ENCODE peak calls at places on chromosome 13, in nine cellular contexts. W is keratinocyte; E is body of pancreas; R is endothelial cell of umbilical vein; N is left lung; X is neuronal stem cell; H is CD8-positive, alpha-beta T cell; K is esophagus squamous epithelium; M is adrenal gland. F is an unnamed sample. For H3K36me3, the result is how much of the 10 kb centered on the place peaks cover.

GRCh38 chr13:49810825-49811526 is 18.5 kb upstream of the KPNA3 start:
- DNase-seq in M (peak), K (no peak), R (no peak), H (no peak), X (no peak), E (no peak), N (no peak), W (no peak), F (no peak)

GRCh38 chr13:46728777-46729176 is 68.2 kb downstream of the ESD start:
- DNase-seq in K (no peak), R (no peak), W (no peak), E (no peak), M (no peak), N (no peak), X (no peak), H (no peak), F (no peak)

GRCh38 chr13:30377312-30377685 is 45.0 kb upstream of the UBE2L5 start:
- DNase-seq in N (no peak), X (no peak), M (no peak), H (no peak), R (no peak), W (no peak), E (no peak), K (no peak), F (no peak)

GRCh38 chr13:77528834-77529500 is 6.5 kb upstream of the SCEL start:
- DNase-seq in W (no peak), M (peak), K (no peak), R (no peak), E (no peak), N (no peak), X (no peak), H (no peak), F (no peak)

GRCh38 chr13:70386919-70387318 is 278.7 kb upstream of the KLHL1 start:
- DNase-seq in N (no peak), M (no peak), K (no peak), H (no peak), E (no peak), R (no peak), X (no peak), W (no peak), F (no peak)

GRCh38 chr13:109611912-109612691 is 174.3 kb downstream of the IRS2 start:
- DNase-seq in R (no peak), X (no peak), K (no peak), M (no peak), H (no peak), W (no peak), N (no peak), E (no peak), F (no peak)

GRCh38 chr13:100128373-100128772 is 39.5 kb downstream of the PCCA start:
- DNase-seq in W (no peak), N (no peak), K (no peak), M (no peak), R (no peak), E (no peak), X (no peak), H (no peak), F (no peak)

GRCh38 chr13:32017449-32017848 is 14.1 kb upstream of the FRY start:
- DNase-seq in M (no peak), K (no peak), X (no peak), R (no peak), N (no peak), H (no peak), W (no peak), E (no peak), F (no peak)

GRCh38 chr13:32225494-32225931 is 89.7 kb downstream of the ZAR1L start:
- DNase-seq in W (no peak), R (no peak), N (no peak), M (no peak), H (no peak), K (no peak), E (no peak), X (no peak), F (peak)

GRCh38 chr13:100523994-100524393 is 64.6 kb downstream of the GGACT start:
- DNase-seq in W (no peak), R (no peak), K (no peak), H (no peak), X (no peak), M (no peak), N (no peak), E (no peak), F (no peak)

GRCh38 chr13:99916366-99917103 is 55.0 kb downstream of the ZIC5 start:
- DNase-seq in K (no peak), E (peak), W (no peak), N (no peak), M (no peak), H (no peak), X (no peak), R (peak), F (no peak)

GRCh38 chr13:100506154-100506553 is 82.4 kb downstream of the GGACT start:
- DNase-seq in N (no peak), W (no peak), R (no peak), M (no peak), H (no peak), E (no peak), K (no peak), X (no peak), F (no peak)

GRCh38 chr13:59444210-59444857 is 719.4 kb downstream of the DIAPH3 start:
- DNase-seq in X (no peak), K (no peak), M (no peak), H (no peak), R (no peak), W (no peak), N (no peak), E (no peak), F (no peak)

GRCh38 chr13:79469608-79470007 is 11.3 kb upstream of the NDFIP2 start:
- DNase-seq in M (no peak), E (no peak), R (no peak), K (no peak), X (no peak), W (no peak), H (no peak), N (no peak), F (no peak)

GRCh38 chr13:38376551-38376950 is 26.9 kb downstream of the UFM1 start:
- DNase-seq in X (no peak), W (no peak), N (no peak), E (no peak), M (no peak), H (no peak), K (no peak), R (no peak), F (no peak)

GRCh38 chr13:36341718-36342117 is 4.5 kb downstream of the SPART start:
- DNase-seq in W (no peak), E (no peak), M (no peak), K (no peak), H (no peak), N (no peak), X (no peak), R (no peak), F (no peak)

GRCh38 chr13:89627991-89628390 is 1719.5 kb upstream of the MIR17HG start:
- DNase-seq in K (no peak), N (no peak), X (no peak), R (no peak), E (no peak), W (no peak), H (no peak), M (peak), F (no peak)

GRCh38 chr13:22455036-22455435 is 725.7 kb upstream of the SGCG start:
- DNase-seq in R (no peak), N (no peak), X (no peak), K (no peak), W (no peak), E (no peak), H (no peak), M (no peak), F (no peak)

GRCh38 chr13:35499131-35500051 is 22.9 kb upstream of the MAB21L1 start:
- DNase-seq in W (no peak), X (no peak), R (no peak), K (no peak), E (no peak), M (no peak), H (no peak), N (no peak), F (no peak)

GRCh38 chr13:39910833-39911232 is 255.4 kb downstream of the COG6 start:
- DNase-seq in W (no peak), X (no peak), N (peak), K (no peak), E (no peak), M (no peak), R (no peak), H (no peak), F (no peak)

GRCh38 chr13:60617863-60618733 is 221.1 kb downstream of the TDRD3 start:
- DNase-seq in H (no peak), K (no peak), W (no peak), E (no peak), R (peak), M (peak), X (no peak), N (no peak), F (no peak)

GRCh38 chr13:31908696-31909386 is 122.7 kb upstream of the FRY start:
- DNase-seq in H (no peak), N (no peak), M (no peak), K (no peak), W (no peak), E (no peak), R (no peak), X (no peak), F (no peak)

GRCh38 chr13:109410868-109411267 is 375.5 kb downstream of the IRS2 start:
- DNase-seq in N (no peak), M (no peak), K (no peak), E (no peak), X (no peak), W (no peak), H (no peak), R (no peak), F (no peak)

GRCh38 chr13:95354680-95355487 is 53.6 kb upstream of the ABCC4 start:
- DNase-seq in M (no peak), N (no peak), K (no peak), E (peak), X (peak), H (no peak), W (no peak), R (peak), F (no peak)

GRCh38 chr13:75478659-75479058 is 3.3 kb downstream of the TBC1D4 start:
- DNase-seq in W (no peak), E (no peak), N (no peak), X (no peak), M (no peak), H (no peak), K (no peak), R (no peak), F (no peak)

GRCh38 chr13:71459708-71460107 is 407.3 kb downstream of the DACH1 start:
- DNase-seq in X (no peak), M (no peak), E (no peak), R (no peak), N (no peak), W (no peak), K (no peak), H (no peak), F (no peak)

GRCh38 chr13:41554180-41554579 is 96.8 kb downstream of the RGCC start:
- DNase-seq in W (no peak), X (no peak), E (no peak), M (no peak), H (no peak), N (no peak), K (no peak), R (no peak), F (no peak)

GRCh38 chr13:110636701-110637201 is 21.4 kb downstream of the NAXD start:
- DNase-seq in W (no peak), M (no peak), R (no peak), K (no peak), X (no peak), N (no peak), E (no peak), H (no peak), F (no peak)

GRCh38 chr13:110637275-110637674 is 21.9 kb downstream of the NAXD start:
- DNase-seq in H (no peak), K (no peak), N (no peak), R (no peak), W (no peak), E (no peak), X (no peak), M (no peak), F (no peak)

GRCh38 chr13:110638814-110639806 is 23.8 kb downstream of the NAXD start:
- DNase-seq in W (no peak), N (no peak), H (no peak), R (no peak), M (no peak), K (no peak), X (no peak), E (no peak), F (no peak)

GRCh38 chr13:110637747-110638146 is 22.4 kb downstream of the NAXD start:
- DNase-seq in K (no peak), N (no peak), R (no peak), M (peak), E (no peak), W (no peak), X (no peak), H (no peak), F (no peak)

DNA sequence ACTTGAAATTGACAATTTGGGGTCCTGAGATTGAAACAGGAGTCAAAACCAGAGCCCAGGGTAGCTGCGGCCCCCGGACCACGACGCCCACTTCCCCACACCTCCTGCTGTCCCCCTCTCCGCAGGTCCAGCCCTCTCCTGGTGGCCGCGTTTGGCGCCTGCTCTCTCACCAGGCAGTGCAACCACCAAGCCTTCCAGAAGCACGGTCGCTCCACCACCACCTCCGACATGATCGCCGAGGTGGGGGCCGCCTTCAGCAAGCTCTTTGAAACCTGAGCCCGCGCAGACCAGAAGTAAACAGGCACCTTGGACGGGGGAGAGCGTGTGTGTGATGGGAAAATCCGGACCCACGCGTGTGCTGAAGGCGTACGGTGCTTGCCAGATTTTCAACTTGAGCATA is 22.9 kb downstream of the NAXD start:
- DNase-seq in N (no peak), W (no peak), R (no peak), X (no peak), H (no peak), M (peak), K (no peak), E (no peak), F (no peak)
- H3K36me3 ChIP-seq in N (half or more), W (under half), R (under half), X (half or more), H (half or more), M (half or more), K (half or more), E (half or more), F (half or more)

GRCh38 chr13:113187905-113188595 is 20.4 kb downstream of the PCID2 start:
- DNase-seq in W (no peak), N (no peak), X (no peak), R (no peak), H (no peak), K (no peak), E (no peak), M (no peak), F (no peak)

GRCh38 chr13:113183450-113184129 is 24.9 kb downstream of the PCID2 start:
- DNase-seq in E (no peak), H (no peak), M (no peak), W (no peak), R (peak), N (no peak), X (no peak), K (no peak), F (no peak)

GRCh38 chr13:113187263-113187669 is 21.2 kb downstream of the PCID2 start:
- DNase-seq in R (peak), W (peak), E (peak), M (peak), X (no peak), K (peak), N (peak), H (peak), F (peak)

GRCh38 chr13:113184568-113185440 is 23.7 kb downstream of the PCID2 start:
- DNase-seq in W (no peak), K (no peak), N (no peak), H (peak), M (no peak), X (no peak), E (no peak), R (no peak), F (no peak)

DNA sequence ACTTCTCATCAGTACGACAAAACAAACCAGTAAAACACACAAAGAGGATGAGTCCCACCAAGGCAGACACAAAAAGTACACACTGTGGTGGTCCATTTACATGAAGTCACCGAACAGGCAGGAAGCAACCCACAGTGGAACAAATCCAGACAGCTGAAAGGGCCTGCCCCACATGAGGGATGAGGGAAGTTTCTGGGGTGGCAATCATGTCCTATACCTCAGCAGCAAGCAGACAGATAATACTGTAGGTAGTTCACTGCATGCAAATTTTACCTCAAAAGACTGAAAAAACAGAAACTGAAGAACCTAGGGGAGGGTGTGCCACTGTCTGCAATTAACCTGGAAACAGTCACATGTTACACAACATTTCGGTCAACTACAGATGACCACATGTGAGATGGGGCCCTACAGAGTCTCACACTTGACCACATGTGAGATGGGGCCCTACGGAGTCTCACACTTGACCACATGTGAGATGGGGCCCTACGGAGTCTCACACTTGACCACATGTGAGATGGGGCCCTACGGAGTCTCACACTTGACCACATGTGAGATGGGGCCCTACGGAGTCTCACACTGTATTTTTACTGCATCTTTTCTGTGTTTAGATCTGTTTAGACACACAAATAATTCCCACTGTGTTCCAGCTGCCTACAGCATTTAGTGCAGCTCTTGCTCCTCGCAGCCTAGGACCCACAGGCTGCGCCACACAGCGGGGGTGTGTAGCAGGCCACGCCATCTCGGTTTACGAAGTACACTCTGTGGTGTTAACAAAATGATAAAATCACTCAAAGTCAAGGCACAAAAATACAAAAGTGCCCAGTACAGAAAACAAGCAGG is 22.2 kb downstream of the PCID2 start:
- DNase-seq in N (no peak), R (no peak), M (no peak), X (no peak), K (no peak), W (no peak), E (no peak), H (peak), F (no peak)
- H3K36me3 ChIP-seq in N (half or more), R (under half), M (half or more), X (half or more), K (under half), W (under half), E (under half), H (under half), F (under half)

GRCh38 chr13:111153279-111153976 is 38.3 kb downstream of the ARHGEF7 start:
- DNase-seq in R (peak), W (peak), N (peak), M (peak), K (peak), X (peak), E (peak), H (peak), F (peak)

GRCh38 chr13:111158136-111158805 is 43.2 kb downstream of the ARHGEF7 start:
- DNase-seq in W (no peak), N (no peak), R (no peak), M (no peak), K (no peak), E (no peak), H (no peak), X (no peak), F (no peak)

GRCh38 chr13:111156421-111156820 is 41.3 kb downstream of the ARHGEF7 start:
- DNase-seq in W (no peak), R (no peak), M (no peak), K (no peak), N (no peak), H (no peak), E (no peak), X (no peak), F (no peak)

GRCh38 chr13:111153977-111154332 is 38.8 kb downstream of the ARHGEF7 start:
- DNase-seq in W (no peak), H (peak), R (no peak), M (peak), E (no peak), N (peak), K (no peak), X (no peak), F (no peak)

DNA sequence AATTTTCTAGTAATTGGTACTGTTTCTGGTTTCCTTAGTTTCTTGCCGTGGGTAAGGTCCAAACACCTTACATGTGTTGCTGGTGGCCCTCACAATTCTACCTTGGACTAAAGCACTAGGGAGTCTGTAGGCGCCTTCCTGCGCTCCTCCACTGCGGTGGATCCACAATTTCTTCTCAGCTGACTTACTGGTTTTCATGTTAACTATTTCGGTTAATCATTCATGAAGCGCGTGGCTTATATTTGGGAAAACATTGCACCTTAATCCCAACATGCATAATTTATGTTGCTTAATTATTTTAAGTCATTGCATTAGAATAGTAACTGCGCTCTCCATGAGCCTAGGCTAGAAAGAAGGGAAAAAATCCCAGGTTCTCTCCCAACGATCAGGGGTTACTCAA is 37.7 kb downstream of the ARHGEF7 start:
- DNase-seq in H (no peak), M (no peak), N (no peak), W (no peak), E (no peak), R (no peak), X (peak), K (no peak), F (no peak)
- H3K36me3 ChIP-seq in H (under half), M (under half), N (under half), W (under half), E (under half), R (under half), X (under half), K (under half), F (under half)

GRCh38 chr13:24247016-24247415 is 62.4 kb upstream of the C1QTNF9 start:
- DNase-seq in N (no peak), M (no peak), R (no peak), E (no peak), W (no peak), H (no peak), X (no peak), K (no peak), F (no peak)
- H3K36me3 ChIP-seq in N (under half), M (under half), R (under half), E (under half), W (under half), H (under half), X (under half), K (under half), F (under half)

DNA sequence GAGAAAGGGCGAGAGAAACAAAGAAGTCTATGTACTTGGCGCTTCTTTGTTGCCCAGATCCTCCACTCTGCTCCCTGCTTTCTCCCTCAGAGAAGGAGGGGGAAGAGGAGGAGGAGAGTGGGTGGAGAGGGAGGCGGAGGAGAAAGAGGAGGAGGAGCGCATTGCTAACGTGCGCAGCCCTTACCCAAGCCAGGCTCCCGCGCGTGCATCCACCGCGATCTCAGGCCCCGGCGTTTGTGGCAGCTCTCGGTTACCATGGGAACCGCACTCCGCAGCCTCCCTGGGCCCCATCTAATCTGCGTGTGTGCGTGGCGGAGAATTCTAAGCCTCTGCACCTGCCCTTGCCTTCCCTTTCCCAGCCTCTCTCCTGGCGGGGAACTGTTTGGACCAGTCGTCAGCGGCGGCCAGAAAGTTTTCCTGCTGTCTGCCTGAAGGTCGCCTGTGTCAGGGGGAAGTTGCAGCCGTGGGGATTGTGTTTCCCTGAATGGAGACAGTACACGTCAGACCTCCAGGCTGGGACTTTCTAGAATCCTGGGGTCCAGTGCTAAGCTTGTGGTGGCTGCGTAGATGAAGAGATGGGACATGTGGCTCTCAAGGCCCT is at the start of gene ERICH6B:
- DNase-seq in E (no peak), K (no peak), M (no peak), R (no peak), H (no peak), W (no peak), X (peak), N (no peak), F (no peak)
- H3K36me3 ChIP-seq in E (under half), K (under half), M (under half), R (under half), H (under half), W (under half), X (under half), N (under half), F (under half)